ENCODE peak calls at places on chromosomes 5 and 9, in four cellular contexts. N is H1, X is mesenchymal stem cell, Q is H9. J is an unnamed sample.

GRCh38 chr9:121954477-121955175 is 138.5 kb downstream of the TTLL11 start:
- DNase-seq in X (peak), Q (no peak), N (no peak), J (no peak)

GRCh38 chr9:97788763-97789663 is 64.0 kb upstream of the FOXE1 start:
- DNase-seq in X (no peak), N (no peak), Q (no peak), J (no peak)

GRCh38 chr9:4507306-4507705 is 17.0 kb downstream of the SLC1A1 start:
- DNase-seq in Q (no peak), X (peak), N (no peak), J (no peak)

GRCh38 chr5:10421841-10422691 is 19.6 kb upstream of the ROPN1L start:
- DNase-seq in X (no peak), Q (no peak), N (no peak), J (no peak)

GRCh38 chr5:174698156-174698555 is 26.2 kb upstream of the MSX2 start:
- DNase-seq in Q (peak), N (no peak), X (no peak), J (no peak)

GRCh38 chr9:3848445-3849114 is 322.8 kb upstream of the RFX3 start:
- DNase-seq in Q (peak), X (peak), N (peak), J (peak)

GRCh38 chr5:157177935-157178334 is 2.7 kb upstream of the ITK start:
- DNase-seq in Q (no peak), X (no peak), N (no peak), J (no peak)

GRCh38 chr5:15748266-15748665 is 248.3 kb downstream of the FBXL7 start:
- DNase-seq in Q (no peak), N (no peak), X (no peak), J (no peak)

GRCh38 chr5:34009610-34010009 is 1.8 kb upstream of the AMACR start:
- DNase-seq in N (no peak), Q (no peak), X (no peak), J (no peak)

GRCh38 chr5:3359642-3360041 is 236.0 kb upstream of the IRX1 start:
- DNase-seq in N (no peak), Q (peak), X (no peak), J (no peak)
- H2AFZ ChIP-seq in N (no peak), Q (no peak), X (no peak), J (no peak)

GRCh38 chr5:14032944-14033343 is 88.5 kb upstream of the DNAH5 start:
- DNase-seq in X (peak), Q (no peak), N (no peak), J (no peak)
- H2BK12ac ChIP-seq in X (peak), Q (no peak), N (no peak), J (no peak)

GRCh38 chr5:79459626-79460025 is 54.3 kb downstream of the HOMER1 start:
- DNase-seq in Q (no peak), N (no peak), X (no peak), J (no peak)

GRCh38 chr5:79454043-79454442 is 59.9 kb downstream of the HOMER1 start:
- DNase-seq in X (no peak), Q (no peak), N (no peak), J (no peak)

GRCh38 chr5:79456449-79456848 is 57.5 kb downstream of the HOMER1 start:
- DNase-seq in X (no peak), N (no peak), Q (no peak), J (no peak)

GRCh38 chr5:79456890-79457583 is 56.9 kb downstream of the HOMER1 start:
- DNase-seq in X (no peak), Q (no peak), N (no peak), J (no peak)
- H2AFZ ChIP-seq in X (no peak), Q (no peak), N (no peak), J (no peak)

DNA sequence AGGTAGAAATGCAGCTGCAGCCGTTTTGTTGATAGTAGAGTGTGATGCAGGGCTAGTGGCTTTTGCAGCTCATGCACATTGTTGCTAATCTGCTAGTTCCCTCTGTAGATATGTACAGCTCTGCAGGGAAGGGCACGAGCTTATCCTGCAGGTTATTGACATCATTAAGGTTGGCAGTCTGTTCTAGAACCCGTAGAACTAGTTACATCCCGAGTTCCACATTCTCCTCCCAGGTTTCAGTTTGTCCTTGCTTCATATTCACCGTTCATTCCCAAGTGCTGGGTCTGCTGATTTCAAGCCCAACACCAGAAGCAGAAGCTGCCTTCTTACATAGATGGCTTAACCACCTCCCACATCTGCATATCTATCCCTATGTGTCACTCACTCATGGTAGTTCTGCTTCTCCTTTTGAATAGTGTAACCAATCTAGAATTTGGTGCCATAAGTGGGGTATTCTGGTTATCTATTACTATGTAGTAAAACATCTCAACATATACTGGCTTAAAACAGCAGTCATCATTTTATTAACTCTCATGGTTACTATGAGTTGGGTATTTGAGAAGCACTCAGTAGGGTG is 38.1 kb downstream of the CRHBP start:
- DNase-seq in N (no peak), X (no peak), Q (no peak), J (no peak)
- H2BK12ac ChIP-seq in N (no peak), X (no peak), Q (no peak), J (no peak)

GRCh38 chr5:72451771-72452505 is 55.3 kb downstream of the ZNF366 start:
- DNase-seq in X (peak), N (no peak), Q (no peak), J (no peak)
- H2AFZ ChIP-seq in X (peak), N (peak), Q (peak), J (peak)